ENCODE peak calls at places on chromosomes 16 and 17, in ten cellular contexts. S is gastrocnemius medialis, Q is endothelial cell of umbilical vein, L is A549, F is cardiac muscle cell, I is BE2C, E is BJ, T is ascending aorta, K is WTC11, A is endothelial cell. N is an unnamed sample.

GRCh38 chr17:18314059-18314730 is 599 bp downstream of the TOP3A start:
- DNase-seq in E (no peak), F (peak; percentile 29), I (no peak), L (no peak), T (no peak), Q (peak; percentile 56), A (no peak), S (no peak), K (no peak), N (peak; percentile 27)

GRCh38 chr17:79497949-79498348 is 112.9 kb downstream of the RBFOX3 start:
- DNase-seq in K (no peak), F (no peak), I (no peak), T (no peak), A (no peak), Q (no peak), E (no peak), S (no peak), L (no peak), N (no peak)

GRCh38 chr16:16982614-16983013 is 488.1 kb downstream of the XYLT1 start:
- DNase-seq in A (no peak), I (no peak), F (no peak), L (no peak), Q (no peak), S (no peak), E (no peak), K (no peak), T (no peak), N (no peak)

GRCh38 chr16:88599092-88599733 is 29.0 kb downstream of the ZC3H18 start:
- DNase-seq in Q (no peak), A (no peak), K (no peak), E (no peak), T (peak; percentile 86), L (no peak), S (peak; percentile 69), I (no peak), F (no peak), N (no peak)

GRCh38 chr16:82801361-82801760 is 174.6 kb downstream of the CDH13 start:
- DNase-seq in Q (peak; percentile 6), L (no peak), F (no peak), T (no peak), E (no peak), I (no peak), K (no peak), S (no peak), A (no peak), N (no peak)

GRCh38 chr16:29974291-29975133 is 844 bp downstream of the TAOK2 start:
- DNase-seq in K (no peak), Q (peak; percentile 82), A (peak; percentile 65), I (no peak), S (no peak), L (peak; percentile 27), T (no peak), E (no peak), F (peak; percentile 30), N (peak; percentile 16)

GRCh38 chr16:49484936-49485335 is 111.3 kb downstream of the C16orf78 start:
- DNase-seq in Q (no peak), E (no peak), A (no peak), F (no peak), S (no peak), T (peak; percentile 40), K (no peak), L (no peak), I (no peak), N (no peak)

GRCh38 chr16:25033852-25034251 is 18.7 kb upstream of the ARHGAP17 start:
- DNase-seq in T (no peak), Q (no peak), K (no peak), E (no peak), I (no peak), S (no peak), L (no peak), F (no peak), A (no peak), N (peak; percentile 71)

GRCh38 chr17:40356906-40357861 is 7.4 kb downstream of the GJD3 start:
- DNase-seq in I (no peak), A (no peak), F (no peak), K (no peak), Q (no peak), E (no peak), T (no peak), S (no peak), L (no peak), N (no peak)

GRCh38 chr17:40361063-40361924 is 3.2 kb downstream of the GJD3 start:
- DNase-seq in A (no peak), S (no peak), L (no peak), F (no peak), I (no peak), K (no peak), T (no peak), Q (no peak), E (no peak), N (no peak)

GRCh38 chr17:40355804-40356758 is 8.5 kb downstream of the GJD3 start:
- DNase-seq in E (no peak), F (no peak), I (no peak), Q (no peak), S (peak; percentile 47), A (no peak), L (no peak), T (peak; percentile 66), K (no peak), N (no peak)

GRCh38 chr17:40360091-40360490 is 4.4 kb downstream of the GJD3 start:
- DNase-seq in A (no peak), L (no peak), Q (no peak), T (no peak), F (no peak), K (no peak), I (no peak), S (no peak), E (no peak), N (no peak)

DNA sequence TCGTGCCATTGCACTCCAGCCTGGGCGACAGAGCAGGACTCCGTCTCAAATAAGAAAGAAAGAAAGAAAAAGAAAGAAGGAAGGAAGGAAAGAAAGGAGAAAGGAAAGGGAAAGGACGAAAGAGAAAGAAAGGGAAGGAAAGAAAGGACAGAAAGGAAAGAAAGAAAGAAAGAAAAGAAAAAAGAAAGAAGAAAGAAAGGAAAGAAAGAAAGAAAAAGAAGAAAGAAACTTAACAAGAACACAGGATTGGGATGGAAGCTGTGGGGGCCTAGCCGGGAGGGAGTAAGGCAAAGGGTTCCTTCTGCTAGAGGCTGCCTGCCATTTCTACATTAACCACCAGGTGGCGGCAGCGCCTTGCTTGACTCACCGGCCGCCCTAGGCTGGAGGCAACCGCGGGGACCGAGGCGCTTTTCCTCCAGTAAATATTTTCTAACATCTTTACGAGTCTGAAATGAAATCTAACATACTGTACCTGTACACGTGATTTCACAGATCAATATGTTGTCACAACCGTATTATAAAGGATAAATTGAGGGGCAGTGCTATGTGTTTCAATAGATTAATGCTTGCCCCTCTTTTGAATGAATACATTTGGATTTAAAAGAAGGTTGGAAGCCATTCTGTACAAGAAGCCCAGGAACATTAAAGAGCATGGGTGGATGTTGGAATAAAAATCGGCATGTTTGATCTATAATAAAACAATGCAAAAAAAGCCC is 6.1 kb downstream of the GJD3 start:
- DNase-seq in E (no peak), K (peak; percentile 94), I (peak; percentile 91), L (peak; percentile 96), S (peak; percentile 85), A (peak; percentile 95), F (peak; percentile 89), T (peak; percentile 93), Q (peak; percentile 84), N (peak; percentile 89)
- TF ChIP-seq CTCF in E (peak; percentile 90), K (peak; percentile 99), I (peak; percentile 91), L (peak; percentile 99), S (peak; percentile 98), A (peak; percentile 97), F (peak; percentile 89), T (peak; percentile 99), Q (peak; percentile 95), N (peak; percentile 94)

GRCh38 chr17:57833597-57833939 is 16.3 kb downstream of the MRPS23 start:
- DNase-seq in A (no peak), F (no peak), E (no peak), T (no peak), S (no peak), I (no peak), Q (no peak), K (no peak), L (no peak), N (no peak)

GRCh38 chr17:57832299-57832698 is 17.5 kb downstream of the MRPS23 start:
- DNase-seq in L (no peak), S (no peak), A (no peak), Q (no peak), T (no peak), K (no peak), E (no peak), I (no peak), F (no peak), N (no peak)

GRCh38 chr17:57832711-57833596 is 16.9 kb downstream of the MRPS23 start:
- DNase-seq in S (peak; percentile 77), L (peak; percentile 59), T (peak; percentile 85), E (no peak), A (peak; percentile 66), Q (peak; percentile 72), K (peak; percentile 69), F (peak; percentile 85), I (peak; percentile 85), N (peak; percentile 81)

GRCh38 chr17:57835333-57835900 is 14.4 kb downstream of the MRPS23 start:
- DNase-seq in S (no peak), I (no peak), Q (no peak), A (no peak), K (no peak), E (no peak), L (no peak), F (no peak), T (peak; percentile 0), N (no peak)

GRCh38 chr17:57834146-57834741 is 15.6 kb downstream of the MRPS23 start:
- DNase-seq in I (peak; percentile 32), L (no peak), T (peak; percentile 96), Q (no peak), F (no peak), A (no peak), K (peak; percentile 49), E (no peak), S (peak; percentile 97), N (peak; percentile 31)
- TF ChIP-seq CTCF in I (peak; percentile 44), L (no peak), T (peak; percentile 9), Q (no peak), F (no peak), A (no peak), K (no peak), E (no peak), S (peak; percentile 33), N (peak; percentile 14)

GRCh38 chr17:55062921-55063320 is 94.4 kb downstream of the STXBP4 start:
- DNase-seq in L (no peak), Q (no peak), F (no peak), E (no peak), A (no peak), I (no peak), T (no peak), S (no peak), K (no peak), N (no peak)
- TF ChIP-seq CTCF in L (no peak), Q (no peak), F (no peak), E (no peak), A (no peak), I (no peak), T (no peak), S (no peak), K (no peak), N (no peak)

GRCh38 chr17:48499743-48500434 is 30.9 kb downstream of the HOXB1 start:
- DNase-seq in K (no peak), L (no peak), Q (no peak), T (no peak), F (no peak), S (no peak), I (no peak), A (no peak), E (no peak), N (no peak)

GRCh38 chr17:48502312-48502711 is 28.5 kb downstream of the HOXB1 start:
- DNase-seq in Q (no peak), E (no peak), S (no peak), L (no peak), T (no peak), K (no peak), A (no peak), F (no peak), I (no peak), N (no peak)

GRCh38 chr17:48502901-48503300 is 27.9 kb downstream of the HOXB1 start:
- DNase-seq in S (no peak), E (no peak), A (no peak), L (no peak), F (peak; percentile 35), Q (no peak), K (no peak), T (no peak), I (no peak), N (no peak)

GRCh38 chr17:48499248-48499647 is 31.6 kb downstream of the HOXB1 start:
- DNase-seq in E (no peak), S (no peak), L (no peak), I (no peak), T (no peak), A (no peak), K (no peak), F (no peak), Q (no peak), N (no peak)

DNA sequence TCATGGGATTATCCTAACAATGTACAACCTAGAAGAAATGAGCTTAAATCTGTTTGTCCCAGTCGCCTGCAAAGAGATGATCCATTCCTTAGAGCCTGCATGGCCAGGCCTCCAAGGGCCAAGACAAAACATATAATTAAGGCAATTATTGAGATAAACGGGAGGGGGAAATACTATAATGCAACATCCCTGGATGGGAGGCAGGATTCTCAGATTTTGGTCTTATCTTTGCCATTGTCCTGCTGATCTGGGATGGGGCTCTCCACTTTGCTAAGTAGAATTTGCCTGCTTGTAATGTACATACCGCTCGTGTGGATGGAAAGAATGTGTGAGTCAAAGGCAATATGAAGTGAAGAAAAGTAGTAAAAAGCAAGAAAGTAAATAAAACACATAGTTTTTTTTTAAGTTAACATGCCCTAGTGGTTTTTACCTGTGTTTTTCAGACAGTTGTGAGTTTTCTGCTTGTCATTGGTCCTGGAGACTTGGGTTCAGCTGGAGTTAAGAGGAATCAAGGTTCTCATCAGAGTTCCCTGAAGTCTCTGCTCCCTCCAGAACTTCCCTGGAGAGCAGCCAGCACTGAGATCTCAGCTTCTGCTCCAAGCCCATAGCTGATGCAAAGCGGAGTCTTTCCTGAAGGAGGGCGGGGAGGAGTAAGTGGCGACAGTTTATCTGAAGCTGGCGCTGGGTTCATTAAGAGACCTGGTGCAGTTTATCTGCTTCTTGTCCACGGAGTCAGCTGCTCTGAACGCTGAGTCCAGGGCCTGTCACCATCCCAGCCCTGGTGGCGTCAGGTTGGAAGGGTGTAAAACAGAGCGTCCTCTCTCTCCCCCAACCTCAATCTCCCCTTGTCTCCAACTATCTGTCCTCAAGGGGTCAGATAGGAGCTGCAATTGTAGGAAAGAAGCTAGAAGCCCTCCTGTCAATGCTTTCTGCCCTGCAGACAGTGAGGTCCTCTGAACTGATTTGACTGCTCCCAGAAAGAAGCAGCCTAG is 30.1 kb downstream of the HOXB1 start:
- DNase-seq in F (peak; percentile 95), K (no peak), A (no peak), E (no peak), Q (no peak), I (no peak), S (no peak), T (no peak), L (no peak), N (peak; percentile 68)
- TF ChIP-seq CTCF in F (peak; percentile 31), K (no peak), A (no peak), E (no peak), Q (no peak), I (no peak), S (no peak), T (no peak), L (no peak), N (peak; percentile 28)

N was measured in fibroblast of the aortic adventitia.